ENCODE peak calls at places on chromosomes 11 and 22, in six cellular contexts. K is germinal center; M is stimulated activated CD4-positive, alpha-beta T cell treated with anti-CD3 and anti-CD28 coated beads, Interleukin-4, amount 100 ng/mL, for 24 hours; P is astrocyte; S is uterus; W is activated CD8-positive, alpha-beta T cell treated with anti-CD3 and anti-CD28 coated beads for 36 hours. Q is an unnamed sample.

GRCh38 chr22:17115311-17115710 is 5.8 kb downstream of the TMEM121B start:
- DNase-seq in P (no peak), W (no peak), K (no peak), M (no peak), S (no peak), Q (no peak)

GRCh38 chr11:111913997-111914396 is 1.5 kb downstream of the HSPB2 start:
- DNase-seq in W (no peak), P (peak), K (no peak), M (no peak), S (peak), Q (no peak)

GRCh38 chr11:20376162-20376561 is 11.4 kb upstream of the PRMT3 start:
- DNase-seq in S (no peak), W (no peak), K (no peak), M (no peak), P (no peak), Q (no peak)

GRCh38 chr22:17706451-17706900 is 67.8 kb downstream of the BID start:
- DNase-seq in K (peak), W (peak), M (peak), P (peak), S (peak), Q (peak)

GRCh38 chr11:26558191-26558590 is 13.9 kb downstream of the MUC15 start:
- DNase-seq in W (no peak), S (no peak), M (no peak), K (no peak), P (no peak), Q (no peak)

GRCh38 chr11:65491614-65492386 is 7.0 kb upstream of the MALAT1 start:
- DNase-seq in P (peak), S (peak), W (no peak), M (no peak), K (no peak), Q (no peak)

GRCh38 chr22:50318698-50319411 is 8.0 kb downstream of the DENND6B start:
- DNase-seq in W (no peak), M (no peak), K (no peak), P (no peak), S (no peak), Q (no peak)

GRCh38 chr11:102457865-102458264 is 5.3 kb upstream of the TMEM123 start:
- DNase-seq in K (no peak), P (no peak), W (no peak), M (no peak), S (no peak), Q (no peak)

GRCh38 chr11:118697346-118697745 is 17.9 kb upstream of the TREH start:
- DNase-seq in K (no peak), M (no peak), P (no peak), W (no peak), S (no peak), Q (no peak)

GRCh38 chr22:49019737-49020136 is 807.9 kb downstream of the BRD1 start:
- DNase-seq in S (peak), K (no peak), P (no peak), M (no peak), W (no peak), Q (no peak)

GRCh38 chr11:65493367-65494176 is 5.3 kb upstream of the MALAT1 start:
- DNase-seq in K (no peak), S (peak), W (no peak), P (peak), M (no peak), Q (no peak)

GRCh38 chr22:49969751-49970527 is 9.4 kb downstream of the PIM3 start:
- DNase-seq in K (no peak), M (peak), W (no peak), S (peak), P (no peak), Q (no peak)

GRCh38 chr22:36926309-36926708 is 12.9 kb downstream of the CSF2RB start:
- DNase-seq in K (no peak), P (no peak), M (no peak), S (no peak), W (no peak), Q (no peak)

GRCh38 chr11:131609317-131609716 is 238.9 kb downstream of the NTM start:
- DNase-seq in S (no peak), P (peak), K (no peak), M (no peak), W (no peak), Q (no peak)

GRCh38 chr22:41688365-41689211 is at the start of gene SNU13:
- DNase-seq in M (peak), W (peak), S (peak), P (peak), K (peak), Q (peak)

GRCh38 chr22:48581821-48582469 is 1245.7 kb downstream of the BRD1 start:
- DNase-seq in W (no peak), M (no peak), S (no peak), K (no peak), P (no peak), Q (no peak)

GRCh38 chr11:61791737-61792309 is 576 bp downstream of the TMEM258 start:
- DNase-seq in K (no peak), S (peak), W (peak), M (peak), P (peak), Q (peak)

GRCh38 chr11:44356351-44356750 is 46.4 kb upstream of the ALX4 start:
- DNase-seq in P (no peak), K (no peak), W (no peak), S (no peak), M (no peak), Q (no peak)

GRCh38 chr11:134949121-134949591 is 537.1 kb upstream of the B3GAT1 start:
- DNase-seq in W (no peak), M (no peak), P (peak), K (no peak), S (no peak), Q (no peak)

GRCh38 chr11:74540270-74540669 is 46.7 kb upstream of the LIPT2 start:
- DNase-seq in M (no peak), P (no peak), S (no peak), W (no peak), K (no peak), Q (no peak)

GRCh38 chr11:96393753-96394348 is 4.0 kb downstream of the JRKL start:
- DNase-seq in P (peak), M (no peak), K (peak), W (no peak), S (no peak), Q (no peak)